ENCODE peak calls at places on chromosomes 7 and 10, in seven cellular contexts. M is H1, L is HepG2, R is GM12878, J is HCT116, E is SK-N-SH, N is K562. C is an unnamed sample.

GRCh38 chr7:25031007-25031406 is 51.0 kb upstream of the OSBPL3 start:
- DNase-seq in J (no peak), M (no peak), E (no peak), R (peak; percentile 61), L (no peak), N (no peak), C (no peak)

GRCh38 chr7:128894101-128894440 is 16.4 kb downstream of the KCP start:
- DNase-seq in J (no peak), M (no peak), E (peak; percentile 23), L (no peak), N (no peak), R (no peak), C (no peak)

GRCh38 chr7:158325530-158326381 is 261.9 kb downstream of the PTPRN2 start:
- DNase-seq in R (no peak), N (no peak), E (peak; percentile 83), J (no peak), L (peak; percentile 30), M (peak; percentile 89), C (no peak)

GRCh38 chr10:35194906-35195305 is 68.3 kb downstream of the CREM start:
- DNase-seq in R (no peak), E (peak; percentile 33), L (no peak), N (peak; percentile 52), J (peak; percentile 18), M (no peak), C (peak; percentile 10)

GRCh38 chr7:139566736-139567646 is 43.5 kb downstream of the CLEC2L start:
- DNase-seq in L (no peak), N (no peak), M (no peak), E (no peak), J (no peak), R (no peak), C (no peak)

GRCh38 chr7:32761451-32762320 is 129.9 kb downstream of the KBTBD2 start:
- DNase-seq in N (no peak), M (peak; percentile 51), L (no peak), J (no peak), E (peak; percentile 30), R (no peak), C (no peak)

GRCh38 chr10:27319752-27320561 is 79.4 kb upstream of the ACBD5 start:
- DNase-seq in N (peak; percentile 9), M (no peak), L (no peak), E (peak; percentile 23), J (no peak), R (no peak), C (no peak)

GRCh38 chr7:117012284-117013174 is 59.2 kb downstream of the ST7 start:
- DNase-seq in M (no peak), E (peak; percentile 48), R (peak; percentile 46), L (peak; percentile 22), J (peak; percentile 16), N (no peak), C (peak; percentile 41)

GRCh38 chr7:114409750-114410149 is 4.9 kb upstream of the FOXP2 start:
- DNase-seq in J (no peak), N (no peak), R (no peak), M (no peak), L (no peak), E (no peak), C (no peak)

GRCh38 chr7:114402866-114403635 is 11.6 kb upstream of the FOXP2 start:
- DNase-seq in E (no peak), J (no peak), R (no peak), N (no peak), L (no peak), M (no peak), C (no peak)

DNA sequence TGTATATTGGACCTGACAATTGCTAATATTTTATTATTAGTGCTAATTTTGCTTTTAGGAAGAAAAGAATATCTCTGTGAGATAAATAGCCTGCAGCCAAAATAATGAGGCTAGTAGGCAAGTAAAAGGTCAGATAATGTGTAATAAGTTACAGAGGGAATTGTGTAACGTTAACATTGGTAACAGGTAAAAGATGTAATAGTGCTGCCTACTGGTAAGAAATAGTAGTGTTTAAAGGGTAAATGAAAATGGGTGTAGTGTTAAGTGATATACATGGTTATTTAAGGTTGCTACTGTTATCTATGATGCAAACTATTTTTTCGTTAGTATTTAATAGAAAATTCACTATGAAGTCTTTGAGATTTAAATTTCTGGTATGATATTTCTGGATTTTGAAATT is 9.2 kb upstream of the FOXP2 start:
- DNase-seq in N (peak; percentile 15), E (no peak), J (peak; percentile 8), L (peak; percentile 30), M (no peak), R (no peak), C (no peak)
- TF ChIP-seq SIN3A in N (no peak), E (no peak), J (no peak), L (no peak), M (no peak), R (no peak), C (no peak)

GRCh38 chr10:117499248-117500105 is 43.1 kb upstream of the EMX2 start:
- DNase-seq in L (no peak), M (no peak), R (no peak), E (no peak), N (no peak), J (no peak), C (no peak)
- TF ChIP-seq SIN3A in L (no peak), M (no peak), R (no peak), E (no peak), N (no peak), J (no peak), C (no peak)

GRCh38 chr7:16753932-16754571 is 497 bp downstream of the TSPAN13 start:
- DNase-seq in E (peak; percentile 81), R (no peak), M (peak; percentile 80), J (no peak), L (peak; percentile 8), N (peak; percentile 40), C (no peak)
- TF ChIP-seq SIN3A in E (no peak), R (no peak), M (peak; percentile 50), J (no peak), L (no peak), N (peak; percentile 61), C (peak; percentile 46)

GRCh38 chr7:96314402-96315108 is 7.3 kb downstream of the SLC25A13 start:
- DNase-seq in J (no peak), M (no peak), R (no peak), L (no peak), N (no peak), E (no peak), C (no peak)
- TF ChIP-seq SIN3A in J (no peak), M (no peak), R (no peak), L (no peak), N (no peak), E (no peak), C (no peak)

GRCh38 chr7:30041526-30042269 is 13.5 kb downstream of the PLEKHA8 start:
- DNase-seq in L (no peak), M (no peak), E (no peak), J (no peak), R (no peak), N (no peak), C (no peak)
- TF ChIP-seq SIN3A in L (no peak), M (no peak), E (no peak), J (no peak), R (no peak), N (no peak), C (no peak)

DNA sequence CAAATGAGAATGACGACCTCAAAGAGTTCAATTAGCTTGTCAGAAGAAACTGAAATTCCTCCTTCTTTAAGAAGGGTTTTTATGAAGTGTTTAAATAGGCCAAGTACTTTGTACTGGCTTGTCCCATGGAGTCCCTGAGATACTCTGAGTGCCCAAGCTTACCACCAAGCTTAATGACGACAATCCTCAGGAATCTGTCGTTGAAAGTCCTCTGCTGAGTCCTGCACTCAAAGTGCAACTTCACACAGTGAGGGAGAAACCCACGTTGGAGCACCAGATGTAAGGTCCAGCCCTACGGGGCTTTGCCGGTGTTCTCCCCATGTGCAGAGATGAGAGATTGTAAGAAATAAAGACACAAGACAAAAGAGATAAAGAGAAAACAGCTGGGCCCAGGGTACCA is 42.8 kb upstream of the AKR1C2 start:
- DNase-seq in R (no peak), N (no peak), L (no peak), J (no peak), E (no peak), M (no peak), C (no peak)
- TF ChIP-seq SIN3A in R (no peak), N (no peak), L (no peak), J (no peak), E (no peak), M (no peak), C (no peak)

GRCh38 chr10:102935510-102935909 is 17.4 kb downstream of the CNNM2 start:
- DNase-seq in E (no peak), N (no peak), M (no peak), J (no peak), L (no peak), R (no peak), C (no peak)
- TF ChIP-seq SIN3A in E (no peak), N (no peak), M (no peak), J (no peak), L (no peak), R (no peak), C (no peak)

GRCh38 chr7:4797858-4798705 is 22.7 kb downstream of the AP5Z1 start:
- DNase-seq in L (peak; percentile 31), R (no peak), E (peak; percentile 97), J (peak; percentile 16), N (peak; percentile 83), M (peak; percentile 94), C (peak; percentile 38)

GRCh38 chr7:4800926-4801838 is 25.8 kb downstream of the AP5Z1 start:
- DNase-seq in J (no peak), N (no peak), E (no peak), L (no peak), M (no peak), R (no peak), C (no peak)

GRCh38 chr7:4798706-4799235 is 23.3 kb downstream of the AP5Z1 start:
- DNase-seq in E (no peak), L (no peak), R (no peak), J (no peak), M (no peak), N (no peak), C (no peak)

GRCh38 chr7:4800487-4800886 is 25.1 kb downstream of the AP5Z1 start:
- DNase-seq in M (no peak), R (no peak), L (no peak), J (no peak), E (no peak), N (no peak), C (no peak)

GRCh38 chr7:4799508-4800268 is 24.3 kb downstream of the AP5Z1 start:
- DNase-seq in E (no peak), J (no peak), N (peak; percentile 82), L (no peak), M (no peak), R (no peak), C (no peak)
- TF ChIP-seq SIN3A in E (no peak), J (no peak), N (no peak), L (no peak), M (no peak), R (no peak), C (no peak)

GRCh38 chr10:86693721-86694369 is 25.5 kb downstream of the LDB3 start:
- DNase-seq in M (peak; percentile 74), J (no peak), N (peak; percentile 63), L (peak; percentile 19), E (peak; percentile 75), R (no peak), C (no peak)
- TF ChIP-seq SIN3A in M (no peak), J (no peak), N (no peak), L (no peak), E (no peak), R (no peak), C (no peak)

C was measured in Panc1.